ENCODE peak calls at places on chromosomes 16 and 17, in eight cellular contexts. F is left ventricle myocardium inferior, J is HCT116, B is heart right ventricle, S is cardiac muscle cell, L is heart left ventricle, G is psoas muscle, U is IMR-90. Z is an unnamed sample. For H3K4me1, the result is how much of the 10 kb centered on the place peaks cover.

GRCh38 chr16:78633551-78633950 is 534.1 kb downstream of the WWOX start:
- DNase-seq in F (no peak), J (no peak), B (no peak), S (no peak), L (no peak), G (no peak), U (no peak), Z (no peak)

GRCh38 chr16:22379656-22380055 is 5.2 kb upstream of the CDR2 start:
- DNase-seq in F (no peak), J (no peak), B (no peak), S (no peak), L (no peak), G (no peak), U (no peak), Z (no peak)

GRCh38 chr16:30659507-30660423 is 1.5 kb downstream of the FBRS start:
- DNase-seq in F (no peak), J (no peak), B (no peak), S (no peak), L (no peak), G (peak), U (no peak), Z (peak)

GRCh38 chr17:82300707-82301270 is 16.6 kb downstream of the CD7 start:
- DNase-seq in F (peak), J (no peak), B (peak), S (peak), L (peak), G (peak), U (peak), Z (peak)

GRCh38 chr17:50028207-50029120 is 27.4 kb upstream of the ITGA3 start:
- DNase-seq in F (no peak), J (no peak), B (no peak), S (peak), L (no peak), G (no peak), U (peak), Z (no peak)

GRCh38 chr17:4807534-4808377 is 804 bp downstream of the PLD2 start:
- DNase-seq in F (no peak), J (no peak), B (no peak), S (peak), L (no peak), G (peak), U (no peak), Z (no peak)

GRCh38 chr17:81405382-81406005 is 10.2 kb downstream of the BAHCC1 start:
- DNase-seq in F (peak), J (no peak), B (peak), S (no peak), L (peak), G (peak), U (no peak), Z (no peak)

GRCh38 chr17:862584-862983 is 80.4 kb downstream of the MRM3 start:
- DNase-seq in F (no peak), J (no peak), B (no peak), S (no peak), L (no peak), G (no peak), U (no peak), Z (no peak)

DNA sequence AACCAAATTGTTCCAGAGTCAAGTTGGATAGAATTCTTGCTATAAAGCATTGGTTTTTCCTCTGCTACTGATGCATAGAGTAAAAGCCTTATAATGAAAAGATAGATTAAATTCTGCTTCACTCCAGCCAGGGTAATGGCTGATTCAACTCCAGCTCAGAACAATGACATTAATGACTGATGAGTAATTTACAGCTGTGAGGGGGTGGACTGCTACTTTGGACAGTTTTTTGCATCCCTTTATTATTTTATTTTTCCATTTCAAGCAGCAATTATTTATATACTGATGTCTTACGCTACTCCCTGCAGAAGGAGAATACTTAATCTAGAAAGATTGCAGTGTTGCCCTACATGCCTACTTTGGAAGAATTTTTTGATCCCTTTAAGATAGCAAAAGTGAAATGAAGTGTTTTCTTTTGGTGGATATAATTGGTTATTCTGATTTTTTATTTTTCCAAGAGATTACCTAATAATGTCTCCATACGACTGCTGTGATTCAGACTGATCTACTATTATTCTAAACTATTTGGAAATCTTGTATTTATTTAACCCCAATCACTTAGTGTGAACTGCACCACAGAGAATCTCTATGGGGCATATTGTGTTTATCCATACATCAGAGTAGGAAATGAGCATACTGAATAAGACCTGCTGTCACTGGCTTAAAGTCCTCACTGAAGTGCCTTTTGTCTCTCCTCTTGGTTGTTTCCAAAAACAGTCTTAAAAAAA is 149.5 kb downstream of the TRIM37 start:
- DNase-seq in F (no peak), J (peak), B (no peak), S (no peak), L (no peak), G (no peak), U (peak), Z (no peak)
- TF ChIP-seq CTCF in F (no peak), J (no peak), B (no peak), S (no peak), L (no peak), G (no peak), U (no peak), Z (no peak)

DNA sequence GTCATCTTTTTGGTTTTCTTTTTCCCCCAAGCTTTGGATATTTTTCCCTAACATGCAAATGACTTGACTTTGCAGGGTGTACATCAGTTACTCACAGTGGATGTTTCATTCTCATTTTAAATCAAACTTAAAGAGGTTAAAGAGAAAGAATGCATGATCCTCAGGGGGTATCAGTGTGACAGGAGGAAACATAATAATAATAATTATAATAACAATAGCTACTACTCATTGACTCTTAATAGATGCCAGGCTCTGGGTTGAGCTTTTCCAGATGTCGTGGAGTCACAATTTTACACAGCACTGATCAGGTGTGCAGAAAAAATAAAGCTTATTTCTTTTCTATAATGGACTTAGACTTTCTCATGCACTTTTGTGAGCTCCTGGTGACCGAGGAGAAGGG is 157.2 kb upstream of the CACNG3 start:
- DNase-seq in F (no peak), J (no peak), B (no peak), S (no peak), L (no peak), G (no peak), U (no peak), Z (no peak)
- H3K4me3 ChIP-seq in F (no peak), J (no peak), B (no peak), S (no peak), L (no peak), G (no peak), U (no peak), Z (no peak)

GRCh38 chr16:88511060-88511459 is 58.0 kb downstream of the ZFPM1 start:
- DNase-seq in F (no peak), J (no peak), B (no peak), S (no peak), L (no peak), G (no peak), U (no peak), Z (no peak)
- H3K4me1 ChIP-seq in F (under half), J (under half), B (under half), S (under half), L (under half), G (under half), U (under half), Z (under half)

GRCh38 chr17:55772086-55772485 is 21.2 kb downstream of the PCTP start:
- DNase-seq in F (no peak), J (no peak), B (no peak), S (no peak), L (no peak), G (no peak), U (no peak), Z (no peak)
- TF ChIP-seq CTCF in F (no peak), J (peak), B (no peak), S (no peak), L (no peak), G (no peak), U (no peak), Z (no peak)

GRCh38 chr16:2499454-2499853 is 14.3 kb upstream of the ATP6V0C start:
- DNase-seq in F (no peak), J (no peak), B (no peak), S (no peak), L (no peak), G (no peak), U (no peak), Z (no peak)

GRCh38 chr16:2500937-2501750 is 12.6 kb upstream of the ATP6V0C start:
- DNase-seq in F (peak), J (no peak), B (peak), S (peak), L (peak), G (peak), U (peak), Z (peak)

GRCh38 chr16:2500634-2500936 is 13.2 kb upstream of the ATP6V0C start:
- DNase-seq in F (no peak), J (no peak), B (no peak), S (no peak), L (no peak), G (no peak), U (no peak), Z (no peak)

GRCh38 chr16:2499890-2500633 is 13.7 kb upstream of the ATP6V0C start:
- DNase-seq in F (no peak), J (no peak), B (no peak), S (no peak), L (no peak), G (no peak), U (no peak), Z (no peak)

GRCh38 chr16:2501938-2502900 is 11.5 kb upstream of the ATP6V0C start:
- DNase-seq in F (no peak), J (no peak), B (no peak), S (no peak), L (no peak), G (no peak), U (no peak), Z (no peak)
- H3K4me3 ChIP-seq in F (peak), J (no peak), B (no peak), S (no peak), L (no peak), G (no peak), U (no peak), Z (no peak)

DNA sequence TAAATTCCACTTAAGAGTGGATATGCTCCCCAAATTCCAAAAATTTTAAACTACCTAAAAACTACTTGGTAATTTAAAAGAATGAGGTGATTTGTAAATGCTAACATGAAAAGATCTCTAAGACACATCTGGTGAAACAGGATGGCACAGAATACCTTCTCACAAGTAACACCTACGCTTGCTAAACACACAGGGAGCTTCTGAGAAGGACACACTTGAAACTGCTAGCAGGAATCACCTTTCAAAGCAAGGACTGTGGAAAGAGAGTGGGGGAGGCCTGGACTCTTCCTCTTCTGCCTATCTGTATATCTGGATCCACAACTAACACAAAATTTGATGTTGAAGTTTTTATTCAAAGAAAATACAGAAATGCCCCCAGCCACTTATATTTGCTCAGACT is 52.4 kb downstream of the CYTH1 start:
- DNase-seq in F (no peak), J (no peak), B (no peak), S (no peak), L (no peak), G (no peak), U (no peak), Z (no peak)
- H3K4me1 ChIP-seq in F (half or more), J (under half), B (half or more), S (under half), L (under half), G (half or more), U (under half), Z (under half)

GRCh38 chr17:41417576-41418015 is 6.8 kb downstream of the KRT37 start:
- DNase-seq in F (no peak), J (no peak), B (no peak), S (peak), L (no peak), G (no peak), U (peak), Z (no peak)
- TF ChIP-seq CTCF in F (no peak), J (peak), B (no peak), S (peak), L (no peak), G (peak), U (peak), Z (peak)